ENCODE peak calls at places on chromosome 19, in eight cellular contexts. F is GM12878, L is upper lobe of left lung, E is stomach, H is transverse colon, R is suprapubic skin, A is K562, X is SK-N-SH. I is an unnamed sample.
A peak's percentile ranks its signal among the peaks of the same experiment; 100 is the strongest.

GRCh38 chr19:40721936-40722661 is 5.2 kb downstream of the ITPKC start:
- DNase-seq in F (no peak), L (no peak), E (no peak), H (no peak), R (no peak), A (no peak), X (no peak), I (no peak)

GRCh38 chr19:16247353-16248182 is 49.9 kb downstream of the AP1M1 start:
- DNase-seq in F (peak; percentile 28), L (peak; percentile 91), E (peak; percentile 89), H (peak; percentile 87), R (peak; percentile 93), A (peak; percentile 86), X (peak; percentile 93), I (peak; percentile 94)

GRCh38 chr19:45423033-45423588 is 606 bp downstream of the ERCC1 start:
- DNase-seq in F (no peak), L (no peak), E (no peak), H (peak; percentile 99), R (peak; percentile 97), A (no peak), X (no peak), I (no peak)

GRCh38 chr19:10501971-10502523 is 1.1 kb downstream of the KEAP1 start:
- DNase-seq in F (no peak), L (peak; percentile 91), E (peak; percentile 98), H (peak; percentile 89), R (peak; percentile 88), A (peak; percentile 45), X (peak; percentile 90), I (peak; percentile 90)

GRCh38 chr19:9667898-9668297 is 7.0 kb downstream of the ZNF562 start:
- DNase-seq in F (no peak), L (no peak), E (no peak), H (no peak), R (no peak), A (no peak), X (no peak), I (no peak)

GRCh38 chr19:54137913-54138776 is 583 bp downstream of the CNOT3 start:
- DNase-seq in F (no peak), L (peak; percentile 89), E (no peak), H (peak; percentile 43), R (no peak), A (peak; percentile 26), X (peak; percentile 75), I (no peak)

GRCh38 chr19:17306285-17306714 is 628 bp downstream of the MRPL34 start:
- DNase-seq in F (no peak), L (no peak), E (no peak), H (no peak), R (no peak), A (no peak), X (no peak), I (no peak)

GRCh38 chr19:9673912-9674668 is 810 bp downstream of the ZNF562 start:
- DNase-seq in F (peak; percentile 1), L (no peak), E (no peak), H (no peak), R (no peak), A (peak; percentile 20), X (no peak), I (no peak)

GRCh38 chr19:46080561-46080960 is 39.8 kb upstream of the IGFL4 start:
- DNase-seq in F (no peak), L (no peak), E (no peak), H (no peak), R (no peak), A (no peak), X (no peak), I (no peak)

GRCh38 chr19:45515807-45516401 is 8.6 kb downstream of the VASP start:
- DNase-seq in F (no peak), L (no peak), E (no peak), H (peak; percentile 77), R (no peak), A (no peak), X (no peak), I (no peak)

GRCh38 chr19:13024958-13025653 is 29.8 kb downstream of the NFIX start:
- DNase-seq in F (no peak), L (peak; percentile 84), E (no peak), H (peak; percentile 50), R (no peak), A (no peak), X (no peak), I (peak; percentile 74)

DNA sequence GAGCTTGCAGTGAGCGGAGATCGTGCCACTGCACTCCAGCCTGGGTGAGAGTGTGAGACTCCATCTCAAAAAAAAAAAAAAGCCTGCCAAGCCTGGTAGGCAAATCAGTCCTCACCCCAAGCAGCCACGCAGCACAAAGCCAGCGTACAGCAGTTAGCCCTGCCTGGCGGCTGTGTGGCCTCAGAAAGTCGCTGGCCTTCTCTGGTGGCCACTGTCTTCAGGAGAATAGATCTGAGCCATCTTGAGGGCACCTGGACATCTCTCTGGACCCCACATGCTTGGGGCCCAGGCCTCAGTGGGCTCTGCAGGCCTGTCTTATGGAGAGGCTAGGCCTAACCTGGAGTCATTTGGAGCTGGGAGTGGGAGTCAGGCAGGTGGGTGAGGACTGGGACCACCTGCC is 23.0 kb downstream of the PIAS4 start:
- DNase-seq in F (no peak), L (no peak), E (no peak), H (no peak), R (no peak), A (no peak), X (no peak), I (no peak)
- TF ChIP-seq POLR2AphosphoS5 in F (no peak), L (no peak), E (no peak), H (no peak), R (no peak), A (no peak), X (no peak), I (no peak)

GRCh38 chr19:7706188-7706530 is 4.2 kb upstream of the FCER2 start:
- DNase-seq in F (no peak), L (no peak), E (no peak), H (no peak), R (no peak), A (no peak), X (no peak), I (no peak)

GRCh38 chr19:7706662-7707454 is 4.9 kb upstream of the FCER2 start:
- DNase-seq in F (no peak), L (no peak), E (no peak), H (no peak), R (no peak), A (no peak), X (no peak), I (no peak)

GRCh38 chr19:7703332-7703731 is 1.4 kb upstream of the FCER2 start:
- DNase-seq in F (no peak), L (peak; percentile 36), E (no peak), H (no peak), R (no peak), A (no peak), X (no peak), I (no peak)

GRCh38 chr19:7704280-7705060 is 2.5 kb upstream of the FCER2 start:
- DNase-seq in F (no peak), L (no peak), E (no peak), H (no peak), R (no peak), A (no peak), X (no peak), I (no peak)

DNA sequence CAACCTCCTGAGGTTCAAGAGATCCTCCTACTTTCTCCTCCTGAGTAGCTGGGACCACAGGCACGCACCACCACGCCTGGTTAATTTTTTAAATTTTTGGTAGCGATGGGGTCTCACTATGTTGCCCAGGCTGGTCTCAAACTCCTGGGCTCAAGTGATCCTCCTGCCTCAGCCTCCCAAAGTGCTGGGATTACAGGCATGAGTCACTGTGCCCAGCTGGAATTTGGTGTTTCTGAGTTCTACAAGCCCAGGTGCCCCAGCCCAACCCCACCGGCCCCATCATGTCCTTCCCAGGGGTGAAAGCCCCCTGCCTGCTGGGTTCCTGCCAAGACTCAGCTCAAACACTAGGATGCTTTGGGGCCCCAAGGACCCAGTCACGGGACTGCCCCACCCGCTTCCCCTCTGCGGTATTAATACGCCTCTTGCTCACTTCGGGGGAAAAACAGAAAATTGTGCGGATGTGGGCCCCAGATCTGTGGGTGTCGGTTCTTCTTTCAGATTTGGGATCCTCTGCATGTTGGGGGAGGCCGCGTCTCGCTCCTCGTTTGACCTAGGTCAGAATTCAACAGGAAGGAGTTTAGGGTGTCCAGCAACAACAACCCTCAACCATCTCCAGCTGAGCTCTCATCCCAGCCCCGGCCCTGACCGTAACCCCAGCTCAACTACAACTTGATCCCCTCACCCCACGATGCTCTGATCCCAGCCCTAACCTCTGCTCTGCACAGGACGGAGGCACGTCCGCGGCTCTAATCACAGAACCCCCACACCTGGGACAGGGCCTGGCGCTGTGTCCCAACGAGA is 3.7 kb upstream of the FCER2 start:
- DNase-seq in F (peak; percentile 91), L (no peak), E (peak; percentile 44), H (peak; percentile 72), R (no peak), A (no peak), X (no peak), I (peak; percentile 73)
- TF ChIP-seq EP300 in F (peak; percentile 88), L (no peak), E (no peak), H (no peak), R (no peak), A (no peak), X (no peak), I (no peak)

GRCh38 chr19:38690146-38690545 is 42.7 kb downstream of the ACTN4 start:
- DNase-seq in F (no peak), L (no peak), E (no peak), H (no peak), R (no peak), A (no peak), X (no peak), I (no peak)
- H3K4me1 ChIP-seq in F (peaks cover 54% of the 10 kb centered on the region), L (peaks cover 91% of the 10 kb centered on the region), E (peaks cover 69% of the 10 kb centered on the region), H (peaks cover 84% of the 10 kb centered on the region), R (peaks cover 97% of the 10 kb centered on the region), A (peaks cover 46% of the 10 kb centered on the region), X (peaks cover 51% of the 10 kb centered on the region), I (peaks cover 82% of the 10 kb centered on the region)

DNA sequence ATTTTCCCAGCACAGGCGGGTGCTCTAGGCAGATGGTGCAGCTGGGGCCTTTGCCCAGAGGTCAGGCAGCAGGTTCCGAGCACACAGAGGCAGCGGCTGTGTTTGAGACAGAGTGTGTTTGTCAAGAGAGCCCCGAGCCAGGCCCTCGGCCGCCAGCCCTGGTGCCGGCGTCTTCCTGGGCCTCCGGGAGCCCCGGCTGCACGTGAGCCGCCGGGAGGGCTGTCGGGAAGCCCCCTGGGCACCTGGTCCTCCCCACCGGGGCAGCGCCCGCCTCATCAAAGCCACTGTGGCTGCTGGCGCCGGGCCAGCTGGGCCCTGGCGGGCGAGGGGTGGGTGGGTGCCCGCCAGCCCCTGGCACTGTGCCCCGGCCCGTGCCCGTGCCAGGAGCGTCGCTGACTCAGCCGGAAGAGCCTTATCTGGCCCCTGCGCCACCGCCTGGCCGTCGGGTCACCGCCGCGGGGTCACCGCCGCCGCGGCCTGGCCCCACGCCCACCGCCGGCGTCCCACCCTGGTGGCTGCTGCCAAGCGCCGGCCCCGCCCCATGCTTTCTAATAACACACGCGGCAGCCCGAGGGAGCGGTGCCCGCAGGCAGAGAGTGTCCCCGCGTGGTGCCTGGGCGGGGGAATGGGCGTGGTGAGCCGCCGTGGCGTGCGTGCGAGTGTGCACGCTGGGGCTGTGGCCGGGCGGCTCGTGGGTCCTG is 14.9 kb downstream of the ARID3A start:
- DNase-seq in F (no peak), L (peak; percentile 95), E (peak; percentile 92), H (peak; percentile 86), R (peak; percentile 90), A (no peak), X (peak; percentile 93), I (peak; percentile 87)
- TF ChIP-seq POLR2AphosphoS5 in F (no peak), L (peak; percentile 60), E (no peak), H (peak; percentile 32), R (peak; percentile 45), A (no peak), X (peak; percentile 26), I (no peak)